ENCODE peak calls at places on chromosomes 5 and 9, in eight cellular contexts. G is heart right ventricle, Q is AG08396, C is mucosa of descending colon, S is NCI-H82, M is posterior vena cava, F is RWPE1, V is IMR-90. X is an unnamed sample.

GRCh38 chr9:72486606-72486955 is 34.8 kb upstream of the TMC1 start:
- DNase-seq in C (no peak), F (no peak), S (no peak), M (no peak), Q (no peak), V (no peak), G (no peak), X (no peak)

GRCh38 chr5:179393078-179393477 is 47.8 kb upstream of the ADAMTS2 start:
- DNase-seq in M (peak), G (no peak), F (peak), V (peak), S (no peak), Q (no peak), C (no peak), X (no peak)

GRCh38 chr5:180119031-180119885 is 47.7 kb upstream of the RNF130 start:
- DNase-seq in F (no peak), V (no peak), C (no peak), M (peak), S (no peak), G (no peak), Q (no peak), X (no peak)

GRCh38 chr5:56012281-56012963 is 17.7 kb upstream of the IL6ST start:
- DNase-seq in M (no peak), Q (peak), S (no peak), F (no peak), V (peak), C (peak), G (peak), X (no peak)

GRCh38 chr5:78887384-78888118 is 97.6 kb downstream of the ARSB start:
- DNase-seq in M (no peak), S (no peak), C (no peak), F (no peak), Q (no peak), V (peak), G (no peak), X (no peak)

GRCh38 chr9:85192750-85193149 is 523.2 kb downstream of the NTRK2 start:
- DNase-seq in S (no peak), V (no peak), M (no peak), G (no peak), C (no peak), Q (no peak), F (no peak), X (no peak)

GRCh38 chr5:52580921-52581320 is 206.8 kb upstream of the ITGA1 start:
- DNase-seq in Q (peak), M (no peak), C (no peak), S (no peak), G (no peak), V (peak), F (peak), X (no peak)

GRCh38 chr5:99000878-99001277 is 72.1 kb upstream of the CHD1 start:
- DNase-seq in F (peak), C (no peak), S (no peak), M (no peak), Q (no peak), V (peak), G (no peak), X (no peak)

GRCh38 chr9:1522219-1522767 is 472.1 kb downstream of the DMRT2 start:
- DNase-seq in G (no peak), F (no peak), Q (no peak), S (no peak), M (no peak), C (no peak), V (no peak), X (no peak)

GRCh38 chr5:57407391-57407790 is 75.2 kb downstream of the ACTBL2 start:
- DNase-seq in V (no peak), M (no peak), Q (no peak), S (no peak), C (no peak), G (no peak), F (no peak), X (no peak)